ENCODE peak calls at places on chromosomes 5 and 9, in five cellular contexts. X, P, U, I and V are unnamed samples. For H3K4me1, the result is how much of the 10 kb centered on the place peaks cover.

GRCh38 chr9:113910036-113910639 is 34.0 kb downstream of the ZNF618 start:
- DNase-seq in X (peak), P (no peak), U (peak), I (peak), V (peak)

GRCh38 chr5:95768731-95769130 is 37.6 kb downstream of the RHOBTB3 start:
- DNase-seq in X (no peak), P (no peak), U (no peak), I (no peak), V (no peak)

GRCh38 chr9:92440751-92441046 is 16.4 kb upstream of the OMD start:
- DNase-seq in X (no peak), P (no peak), U (no peak), I (no peak), V (no peak)

GRCh38 chr9:33044677-33045282 is 19.7 kb downstream of the DNAJA1 start:
- DNase-seq in X (peak), P (peak), U (peak), I (no peak), V (no peak)

GRCh38 chr5:115460476-115460875 is 84.1 kb downstream of the FEM1C start:
- DNase-seq in X (no peak), P (peak), U (peak), I (no peak), V (no peak)

GRCh38 chr5:156800982-156801381 is 49.1 kb upstream of the PPP1R2B start:
- DNase-seq in X (no peak), P (no peak), U (no peak), I (no peak), V (no peak)

GRCh38 chr5:8807636-8808035 is 738.2 kb downstream of the SEMA5A start:
- DNase-seq in X (no peak), P (no peak), U (no peak), I (no peak), V (no peak)

GRCh38 chr5:91586232-91586631 is 203.1 kb upstream of the ARRDC3 start:
- DNase-seq in X (no peak), P (no peak), U (no peak), I (no peak), V (no peak)

GRCh38 chr9:132059351-132059750 is 20.3 kb downstream of the MED27 start:
- DNase-seq in X (no peak), P (no peak), U (no peak), I (no peak), V (no peak)

GRCh38 chr5:169050146-169050571 is 250.8 kb downstream of the SLIT3 start:
- DNase-seq in X (peak), P (no peak), U (no peak), I (peak), V (no peak)

GRCh38 chr5:60597570-60597969 is 102.4 kb downstream of the DEPDC1B start:
- DNase-seq in X (no peak), P (no peak), U (no peak), I (no peak), V (no peak)

GRCh38 chr5:168477060-168477459 is 9.2 kb upstream of the RARS1 start:
- DNase-seq in X (no peak), P (no peak), U (no peak), I (no peak), V (no peak)

DNA sequence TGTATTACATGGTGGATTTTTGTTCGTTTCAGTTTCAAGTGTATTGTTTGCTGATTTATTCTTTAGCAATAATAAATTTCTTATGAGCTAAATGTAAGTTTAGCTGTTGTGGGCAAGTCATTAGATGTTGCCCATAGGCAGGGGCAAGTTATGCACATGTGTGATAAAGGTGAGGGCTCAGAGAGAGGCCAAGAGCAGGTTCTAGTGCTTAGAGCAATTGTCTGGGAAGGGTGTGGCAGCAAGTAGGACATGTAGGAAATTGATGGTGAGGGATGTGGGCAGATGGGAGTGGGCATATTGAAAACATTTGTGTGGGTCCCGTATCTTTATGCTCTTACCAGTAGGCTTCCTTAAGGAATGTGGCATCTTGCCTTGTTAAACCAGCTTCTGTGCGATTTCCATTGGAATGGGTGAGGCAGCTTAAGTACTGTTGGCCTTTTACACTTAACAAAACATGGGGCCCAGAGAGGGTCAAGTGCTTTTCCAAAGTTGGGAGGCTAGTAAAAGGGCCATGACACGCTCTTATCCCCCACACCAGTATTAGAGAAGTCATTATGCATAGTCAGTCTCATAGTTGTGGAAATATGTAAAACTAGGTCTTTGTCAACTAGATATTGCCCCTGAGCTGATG is 60.6 kb downstream of the KDM4C start:
- DNase-seq in X (no peak), P (no peak), U (no peak), I (no peak), V (no peak)
- TF ChIP-seq POLR2AphosphoS5 in X (no peak), P (no peak), U (no peak), I (no peak), V (no peak)

GRCh38 chr9:69380301-69380700 is 55.3 kb downstream of the ENTREP1 start:
- DNase-seq in X (no peak), P (no peak), U (no peak), I (no peak), V (no peak)
- H3K4me1 ChIP-seq in X (under half), P (under half), U (under half), I (under half), V (under half)

GRCh38 chr9:131020388-131020787 is 11.4 kb downstream of the LAMC3 start:
- DNase-seq in X (no peak), P (no peak), U (no peak), I (no peak), V (no peak)

GRCh38 chr9:131018621-131019020 is 9.6 kb downstream of the LAMC3 start:
- DNase-seq in X (no peak), P (no peak), U (no peak), I (no peak), V (no peak)

GRCh38 chr9:131021785-131022184 is 12.8 kb downstream of the LAMC3 start:
- DNase-seq in X (no peak), P (no peak), U (no peak), I (no peak), V (no peak)

GRCh38 chr9:131020862-131021261 is 11.9 kb downstream of the LAMC3 start:
- DNase-seq in X (no peak), P (no peak), U (no peak), I (no peak), V (no peak)

DNA sequence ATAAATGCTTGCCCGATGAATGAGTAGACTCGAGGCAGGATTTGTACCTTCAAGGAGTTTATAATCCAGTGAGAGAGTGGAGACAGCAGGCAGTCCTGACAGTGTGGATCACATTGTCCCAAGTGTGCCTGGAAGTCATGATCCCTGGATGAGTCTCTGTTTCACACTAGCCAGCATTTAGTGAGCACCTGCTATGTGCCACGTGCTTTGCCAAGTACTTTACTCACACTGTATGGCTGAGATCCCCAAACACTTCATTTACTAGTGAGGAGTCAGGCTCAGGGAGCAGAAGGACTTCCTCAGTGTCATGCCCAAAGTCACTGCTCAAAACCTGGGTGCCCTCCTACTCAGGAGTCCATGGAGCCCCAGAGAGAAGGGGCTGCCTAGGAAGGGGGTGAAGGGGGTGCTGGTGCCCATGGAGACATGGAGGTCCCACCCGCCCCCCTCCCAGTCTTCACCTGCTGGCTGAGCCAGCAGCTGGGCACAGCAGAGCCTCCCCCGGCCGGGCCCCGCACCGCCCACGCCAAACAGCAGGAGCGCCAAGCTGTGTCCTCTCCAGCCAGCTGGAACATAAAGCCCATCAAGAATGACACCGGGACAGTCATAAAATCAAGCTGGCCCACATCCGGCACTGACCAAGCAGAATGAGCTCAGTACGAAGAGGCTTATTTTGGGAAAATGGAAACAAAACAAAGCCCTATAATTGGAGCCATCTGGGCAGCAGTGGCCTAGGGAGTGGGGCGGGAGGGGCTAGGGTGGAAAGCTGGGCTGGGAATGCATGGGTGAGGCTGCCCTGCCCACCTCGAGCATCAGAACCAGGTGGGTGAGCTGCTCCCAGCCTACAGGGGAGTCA is 10.6 kb downstream of the LAMC3 start:
- DNase-seq in X (peak), P (no peak), U (no peak), I (no peak), V (no peak)
- TF ChIP-seq POLR2AphosphoS5 in X (peak), P (no peak), U (no peak), I (no peak), V (peak)

DNA sequence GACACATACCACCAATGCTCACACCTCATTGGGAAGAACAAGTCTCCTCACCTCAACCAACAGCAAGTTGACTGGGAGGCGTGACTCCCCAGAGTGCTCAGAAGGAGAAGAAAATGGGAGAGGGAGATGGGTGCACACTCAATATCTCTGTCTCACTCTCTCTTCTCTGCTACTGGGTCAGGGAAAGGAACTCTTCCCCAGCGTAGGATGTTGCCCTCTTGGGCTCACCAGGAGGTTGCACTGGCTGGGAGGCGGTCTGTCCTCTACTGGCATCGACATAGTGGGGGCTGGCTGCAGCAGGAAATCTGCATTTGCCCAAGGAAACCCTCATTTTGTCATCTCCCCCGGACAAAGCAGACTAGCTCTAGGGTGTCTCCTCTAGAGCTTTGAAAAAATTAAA is 179.4 kb upstream of the MVB12B start:
- DNase-seq in X (peak), P (no peak), U (no peak), I (no peak), V (peak)
- H3K4me1 ChIP-seq in X (under half), P (under half), U (under half), I (under half), V (under half)

GRCh38 chr5:160423025-160423554 is 1.4 kb downstream of the PTTG1 start:
- DNase-seq in X (peak), P (no peak), U (no peak), I (no peak), V (no peak)

GRCh38 chr5:160418561-160419457 is at the start of gene SLU7:
- DNase-seq in X (peak), P (peak), U (peak), I (peak), V (no peak)

GRCh38 chr5:160420331-160420610 is 1.4 kb upstream of the PTTG1 start:
- DNase-seq in X (no peak), P (peak), U (no peak), I (no peak), V (no peak)

GRCh38 chr5:160419458-160420330 is 813 bp upstream of the SLU7 start:
- DNase-seq in X (no peak), P (peak), U (no peak), I (no peak), V (no peak)

GRCh38 chr5:160421625-160422258 is at the start of gene PTTG1:
- DNase-seq in X (peak), P (peak), U (peak), I (peak), V (no peak)
- TF ChIP-seq POLR2AphosphoS5 in X (peak), P (peak), U (peak), I (no peak), V (peak)

GRCh38 chr9:127767909-127768331 is 10.5 kb downstream of the SH2D3C start:
- DNase-seq in X (no peak), P (no peak), U (no peak), I (no peak), V (no peak)

GRCh38 chr9:127769101-127769500 is 9.4 kb downstream of the SH2D3C start:
- DNase-seq in X (no peak), P (no peak), U (no peak), I (no peak), V (no peak)

GRCh38 chr9:127769985-127770904 is 8.2 kb downstream of the SH2D3C start:
- DNase-seq in X (no peak), P (no peak), U (no peak), I (no peak), V (no peak)

GRCh38 chr9:127767405-127767804 is 11.1 kb downstream of the SH2D3C start:
- DNase-seq in X (no peak), P (no peak), U (no peak), I (no peak), V (no peak)

DNA sequence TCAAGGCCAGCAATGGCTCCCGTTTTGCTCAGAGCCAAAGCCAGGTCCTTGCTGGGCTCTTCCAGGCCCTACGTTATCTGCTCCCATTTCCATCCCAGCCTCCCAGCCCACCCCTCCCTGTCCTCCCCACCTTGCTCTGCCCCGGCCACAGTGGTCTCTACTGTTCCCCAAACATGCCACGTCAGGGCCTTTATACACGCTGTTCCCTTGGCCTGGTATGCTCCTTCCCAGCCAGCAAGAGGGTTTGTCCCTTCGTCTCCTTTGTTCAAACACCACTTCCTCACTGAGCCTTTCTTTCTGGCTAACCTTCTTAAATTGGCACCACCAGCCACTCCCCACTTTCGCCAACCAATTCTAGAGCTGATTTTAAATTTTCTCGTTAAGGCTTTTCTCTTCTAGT is 9.8 kb downstream of the SH2D3C start:
- DNase-seq in X (no peak), P (no peak), U (no peak), I (no peak), V (no peak)
- H3K4me1 ChIP-seq in X (under half), P (under half), U (under half), I (under half), V (under half)

DNA sequence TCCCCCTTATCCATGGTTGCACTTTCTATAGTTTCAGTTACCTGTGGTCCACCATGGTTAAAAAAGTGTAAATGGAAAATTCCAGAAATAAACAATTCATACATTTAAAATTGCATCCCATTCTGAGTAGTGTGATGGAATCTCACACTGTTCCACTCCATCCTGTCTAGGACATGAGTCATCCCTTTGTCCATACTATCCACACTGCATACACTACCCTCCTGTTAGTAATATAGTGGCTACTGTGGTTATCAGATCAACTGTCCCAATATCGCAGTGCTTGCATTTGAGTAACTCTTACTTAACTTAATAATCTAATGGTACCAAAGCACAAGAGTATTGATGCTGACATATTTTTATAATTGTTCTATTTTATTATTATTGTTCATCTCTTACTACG is 100.7 kb downstream of the RAB3C start:
- DNase-seq in X (no peak), P (no peak), U (no peak), I (no peak), V (no peak)
- TF ChIP-seq POLR2AphosphoS5 in X (no peak), P (no peak), U (no peak), I (no peak), V (no peak)

GRCh38 chr5:142320427-142320732 is 4.4 kb downstream of the SPRY4 start:
- DNase-seq in X (no peak), P (no peak), U (no peak), I (no peak), V (no peak)
- H3K4me1 ChIP-seq in X (under half), P (half or more), U (half or more), I (under half), V (half or more)

GRCh38 chr5:56112526-56113121 is 117.9 kb upstream of the IL6ST start:
- DNase-seq in X (peak), P (no peak), U (no peak), I (no peak), V (no peak)
- TF ChIP-seq POLR2AphosphoS5 in X (peak), P (no peak), U (no peak), I (no peak), V (no peak)